ENCODE peak calls at places on chromosome 5, in ten cellular contexts. V, N, R, J, B, K, Z, E, S and Q are unnamed samples.

GRCh38 chr5:109038209-109038840 is 290.6 kb downstream of the FER start:
- DNase-seq in R (no peak), B (no peak), Z (peak; percentile 6), J (peak; percentile 58), S (peak; percentile 56), K (no peak), N (no peak), V (no peak), E (no peak), Q (no peak)

GRCh38 chr5:36778336-36778735 is 98.2 kb upstream of the NIPBL start:
- DNase-seq in B (no peak), J (peak; percentile 29), Z (no peak), V (no peak), K (no peak), E (no peak), S (no peak), N (no peak), R (no peak), Q (no peak)

GRCh38 chr5:76162335-76162734 is 79.2 kb downstream of the SV2C start:
- DNase-seq in K (no peak), R (no peak), V (no peak), Z (no peak), N (no peak), E (no peak), J (no peak), B (no peak), S (no peak), Q (no peak)

GRCh38 chr5:157679801-157680200 is 8.5 kb downstream of the C5orf52 start:
- DNase-seq in E (no peak), N (no peak), J (no peak), Z (no peak), S (no peak), B (no peak), K (no peak), R (no peak), V (no peak), Q (no peak)

GRCh38 chr5:175654807-175655206 is 3.1 kb upstream of the HRH2 start:
- DNase-seq in J (no peak), R (no peak), Z (no peak), N (no peak), K (no peak), S (no peak), V (no peak), E (no peak), B (no peak), Q (no peak)

GRCh38 chr5:74285876-74286275 is 354.7 kb downstream of the ENC1 start:
- DNase-seq in K (no peak), B (no peak), E (no peak), N (no peak), R (no peak), J (no peak), S (no peak), V (no peak), Z (no peak), Q (no peak)

GRCh38 chr5:150513375-150514309 is 5.7 kb downstream of the NDST1 start:
- DNase-seq in N (no peak), R (no peak), Z (no peak), S (no peak), J (peak; percentile 26), B (no peak), E (no peak), K (peak; percentile 23), V (no peak), Q (no peak)

GRCh38 chr5:178279723-178280438 is 47.3 kb upstream of the PHYKPL start:
- DNase-seq in E (peak; percentile 76), K (peak; percentile 54), B (peak; percentile 96), V (peak; percentile 4), N (peak; percentile 26), S (peak; percentile 91), Z (peak; percentile 41), R (peak; percentile 71), J (peak; percentile 70), Q (peak; percentile 91)

GRCh38 chr5:141846031-141846430 is 32.2 kb downstream of the PCDH1 start:
- DNase-seq in J (peak; percentile 49), E (no peak), K (peak; percentile 33), B (peak; percentile 74), Z (peak; percentile 45), V (no peak), S (no peak), R (no peak), N (peak; percentile 33), Q (no peak)

GRCh38 chr5:56585466-56585865 is 229.9 kb upstream of the MAP3K1 start:
- DNase-seq in N (no peak), E (no peak), R (no peak), J (peak; percentile 30), Z (no peak), K (no peak), B (no peak), V (no peak), S (peak; percentile 67), Q (no peak)

GRCh38 chr5:111173476-111173875 is 50.7 kb upstream of the CAMK4 start:
- DNase-seq in B (no peak), V (no peak), K (no peak), R (no peak), S (no peak), J (peak; percentile 5), E (no peak), Z (no peak), N (no peak), Q (no peak)

GRCh38 chr5:144247131-144247530 is 76.5 kb downstream of the KCTD16 start:
- DNase-seq in R (no peak), V (no peak), N (no peak), S (no peak), Z (peak; percentile 11), E (no peak), B (no peak), J (no peak), K (no peak), Q (no peak)

GRCh38 chr5:5466227-5466626 is 43.8 kb downstream of the ICE1 start:
- DNase-seq in J (no peak), Z (no peak), K (no peak), R (no peak), B (no peak), V (no peak), S (no peak), N (no peak), E (no peak), Q (no peak)
- TF ChIP-seq CTCF in J (no peak), Z (no peak), K (peak; percentile 2), R (no peak), B (no peak), V (no peak), S (no peak), N (no peak), E (no peak), Q (no peak)

DNA sequence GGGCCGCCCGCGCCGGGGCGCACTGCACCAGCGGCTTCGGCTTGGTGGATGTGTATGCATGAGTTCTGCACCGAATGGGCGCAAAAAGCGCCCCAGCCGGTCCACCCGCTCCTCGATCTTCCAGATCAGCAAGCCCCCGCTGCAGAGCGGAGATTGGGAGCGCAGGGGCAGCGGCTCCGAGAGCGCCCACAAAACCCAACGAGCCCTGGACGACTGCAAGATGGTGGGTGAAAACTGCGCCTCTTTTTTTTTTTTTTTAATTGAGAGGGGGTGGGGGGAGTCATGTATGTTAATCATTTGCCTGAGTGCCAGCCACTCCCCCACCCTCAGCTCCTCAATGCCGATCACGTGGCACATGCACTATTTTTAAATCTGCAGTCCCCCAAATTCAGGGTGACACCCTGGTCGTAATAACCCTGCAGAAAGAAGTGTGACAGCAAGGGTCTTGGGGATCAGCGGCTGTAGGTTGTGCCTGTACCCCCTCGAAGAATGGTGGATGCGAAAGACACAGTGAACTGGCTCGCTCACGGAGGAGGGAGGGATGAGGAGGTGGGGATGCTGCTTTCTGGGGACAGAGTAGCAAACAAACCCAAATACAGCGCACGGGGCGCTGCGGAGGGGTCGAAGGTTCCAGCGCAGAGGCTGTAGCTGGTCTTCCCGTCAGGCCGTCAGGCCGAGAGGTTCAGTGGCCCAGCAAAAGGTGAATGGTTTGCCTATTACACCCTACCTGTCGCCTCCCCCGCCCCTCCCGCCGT is 929 bp downstream of the RGS7BP start:
- DNase-seq in S (no peak), K (no peak), B (peak; percentile 81), J (peak; percentile 20), R (no peak), V (no peak), Z (no peak), N (no peak), E (no peak), Q (no peak)
- TF ChIP-seq CTCF in S (no peak), K (no peak), B (peak; percentile 41), J (no peak), R (no peak), V (peak; percentile 4), Z (no peak), N (no peak), E (no peak), Q (no peak)

GRCh38 chr5:145800181-145800580 is 35.0 kb downstream of the PRELID2 start:
- DNase-seq in R (no peak), Z (no peak), K (no peak), N (no peak), B (no peak), J (no peak), V (no peak), S (no peak), E (no peak), Q (no peak)

GRCh38 chr5:145793574-145793973 is 41.6 kb downstream of the PRELID2 start:
- DNase-seq in V (no peak), R (no peak), Z (no peak), S (no peak), B (no peak), K (no peak), J (no peak), E (no peak), N (no peak), Q (no peak)

GRCh38 chr5:145801195-145801594 is 33.9 kb downstream of the PRELID2 start:
- DNase-seq in V (no peak), N (no peak), B (no peak), R (no peak), K (no peak), Z (no peak), J (no peak), S (peak; percentile 24), E (no peak), Q (no peak)

GRCh38 chr5:145796318-145796717 is 38.8 kb downstream of the PRELID2 start:
- DNase-seq in B (no peak), V (no peak), E (no peak), Z (no peak), S (no peak), K (no peak), J (no peak), N (no peak), R (no peak), Q (no peak)

GRCh38 chr5:145797336-145797735 is 37.8 kb downstream of the PRELID2 start:
- DNase-seq in K (peak; percentile 41), B (no peak), R (no peak), N (no peak), J (peak; percentile 38), S (no peak), V (no peak), Z (peak; percentile 12), E (no peak), Q (no peak)
- TF ChIP-seq CTCF in K (no peak), B (no peak), R (no peak), N (peak; percentile 1), J (peak; percentile 1), S (no peak), V (no peak), Z (no peak), E (no peak), Q (no peak)

DNA sequence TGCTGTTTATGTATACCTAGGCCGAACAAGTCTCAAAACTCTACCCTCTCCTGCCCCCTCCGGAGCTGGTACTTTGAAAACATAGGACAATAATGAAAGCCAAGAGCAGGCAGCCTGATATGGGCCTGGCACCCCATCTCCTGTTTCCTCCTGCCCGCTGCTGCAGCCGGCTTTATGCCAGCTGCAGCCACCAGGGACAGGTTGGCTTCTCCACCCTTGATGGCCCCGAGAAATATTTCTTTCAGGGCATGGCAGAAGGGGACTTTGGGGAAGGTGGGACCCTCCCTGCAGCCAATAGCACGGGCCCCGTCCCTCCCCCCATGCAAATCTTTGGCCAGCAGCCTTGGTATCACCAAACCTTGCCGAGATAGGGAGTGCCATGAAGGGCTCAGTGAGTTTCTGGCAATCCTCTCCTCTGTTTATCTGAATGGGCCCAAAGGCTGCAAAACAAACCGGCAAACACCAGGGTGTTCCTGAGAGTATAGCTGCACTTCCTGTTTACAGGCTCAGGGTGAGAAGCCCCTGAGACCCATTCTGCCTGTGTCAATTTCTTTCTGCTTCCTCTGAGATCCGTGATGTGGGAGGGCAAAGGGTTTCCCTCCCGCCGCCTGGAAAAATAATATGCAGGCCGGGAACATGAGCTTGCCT is 73.4 kb upstream of the BOD1 start:
- DNase-seq in J (no peak), V (no peak), K (no peak), N (no peak), E (no peak), Z (no peak), S (no peak), B (no peak), R (no peak), Q (no peak)
- TF ChIP-seq CTCF in J (no peak), V (no peak), K (no peak), N (no peak), E (no peak), Z (no peak), S (no peak), B (no peak), R (no peak), Q (no peak)